ENCODE peak calls at places on chromosome 10, in seven cellular contexts. B, L, F, R, M, N and I are unnamed samples.

GRCh38 chr10:21292763-21293517 is 232.5 kb downstream of the SKIDA1 start:
- DNase-seq in N (no peak), M (no peak), L (no peak), F (no peak), R (peak; percentile 48), B (no peak), I (no peak)

GRCh38 chr10:125038637-125039036 is 96.7 kb downstream of the ZRANB1 start:
- DNase-seq in N (no peak), B (no peak), M (no peak), R (peak; percentile 79), L (no peak), F (no peak), I (no peak)

GRCh38 chr10:55786461-55786860 is 574.6 kb downstream of the ZWINT start:
- DNase-seq in F (no peak), B (no peak), R (no peak), M (no peak), L (no peak), N (no peak), I (no peak)

GRCh38 chr10:116973946-116974345 is 31.0 kb downstream of the SHTN1 start:
- DNase-seq in M (no peak), B (no peak), F (no peak), R (no peak), L (no peak), N (no peak), I (no peak)

GRCh38 chr10:99784025-99784730 is 1.7 kb downstream of the ABCC2 start:
- DNase-seq in R (no peak), N (no peak), F (no peak), L (no peak), M (no peak), B (no peak), I (no peak)

GRCh38 chr10:7410306-7410799 is 481 bp downstream of the SFMBT2 start:
- DNase-seq in F (peak; percentile 24), R (peak; percentile 22), L (no peak), M (peak; percentile 54), N (no peak), B (peak; percentile 27), I (no peak)

GRCh38 chr10:124249812-124250432 is 156.5 kb upstream of the CHST15 start:
- DNase-seq in L (no peak), F (no peak), M (no peak), R (no peak), B (no peak), N (no peak), I (no peak)

GRCh38 chr10:89236221-89236620 is 15.4 kb downstream of the LIPA start:
- DNase-seq in M (no peak), F (no peak), R (no peak), L (no peak), B (no peak), N (no peak), I (no peak)

GRCh38 chr10:125064681-125065492 is 95.5 kb downstream of the CTBP2 start:
- DNase-seq in B (no peak), R (peak; percentile 28), M (no peak), L (peak; percentile 21), F (no peak), N (no peak), I (no peak)

GRCh38 chr10:77325233-77325537 is 312.4 kb downstream of the KCNMA1 start:
- DNase-seq in R (no peak), B (no peak), L (no peak), M (no peak), N (peak; percentile 54), F (no peak), I (no peak)